ENCODE peak calls at places on chromosome 20, in ten cellular contexts. E, C, W, V, P, J, B, N, Q and A are unnamed samples.

GRCh38 chr20:47453167-47453782 is 48.4 kb upstream of the NCOA3 start:
- DNase-seq in W (peak), J (peak), P (no peak), C (no peak), E (no peak), V (peak), N (no peak), Q (no peak), B (peak), A (peak)

GRCh38 chr20:54794110-54794509 is 318.7 kb downstream of the DOK5 start:
- DNase-seq in N (no peak), P (no peak), J (no peak), E (no peak), W (no peak), B (no peak), Q (no peak), C (no peak), V (no peak), A (no peak)

GRCh38 chr20:57229490-57229889 is 37.0 kb downstream of the BMP7 start:
- DNase-seq in C (no peak), Q (no peak), W (no peak), J (no peak), E (no peak), P (no peak), V (no peak), N (no peak), B (no peak), A (no peak)

GRCh38 chr20:43043887-43044286 is 145.8 kb downstream of the PTPRT start:
- DNase-seq in P (no peak), Q (no peak), B (no peak), W (no peak), E (no peak), J (no peak), N (no peak), C (no peak), V (no peak), A (no peak)

GRCh38 chr20:22771706-22772105 is 187.3 kb upstream of the FOXA2 start:
- DNase-seq in Q (no peak), W (no peak), E (no peak), N (no peak), B (no peak), J (no peak), C (no peak), V (no peak), P (no peak), A (no peak)

GRCh38 chr20:59788811-59789210 is 144.6 kb downstream of the SYCP2 start:
- DNase-seq in W (no peak), P (no peak), Q (no peak), C (peak), E (no peak), B (no peak), V (no peak), N (no peak), J (no peak), A (no peak)

GRCh38 chr20:10271470-10272219 is 53.0 kb downstream of the SNAP25 start:
- DNase-seq in B (no peak), Q (no peak), J (no peak), V (no peak), E (no peak), N (no peak), W (no peak), P (no peak), C (no peak), A (no peak)

GRCh38 chr20:34713194-34713943 is 9.2 kb downstream of the TP53INP2 start:
- DNase-seq in V (peak), Q (no peak), W (peak), P (no peak), N (no peak), E (no peak), C (no peak), B (no peak), J (no peak), A (no peak)

GRCh38 chr20:25437153-25437581 is 29.7 kb downstream of the GINS1 start:
- DNase-seq in C (no peak), Q (no peak), E (no peak), J (no peak), P (no peak), B (no peak), V (no peak), N (no peak), W (no peak), A (no peak)

GRCh38 chr20:58433759-58434158 is 44.7 kb downstream of the VAPB start:
- DNase-seq in V (no peak), J (no peak), E (no peak), B (no peak), N (no peak), P (no peak), Q (no peak), W (peak), C (no peak), A (no peak)

GRCh38 chr20:41329435-41330342 is 10.9 kb upstream of the LPIN3 start:
- DNase-seq in J (peak), B (peak), V (peak), Q (peak), N (no peak), W (peak), C (peak), P (peak), E (peak), A (peak)

GRCh38 chr20:62063981-62064787 is 1.5 kb downstream of the TAF4 start:
- DNase-seq in E (no peak), V (no peak), Q (no peak), C (no peak), W (no peak), P (no peak), J (no peak), B (no peak), N (no peak), A (no peak)

GRCh38 chr20:51525241-51526104 is 17.0 kb downstream of the NFATC2 start:
- DNase-seq in W (no peak), E (peak), B (peak), P (peak), Q (no peak), V (no peak), C (peak), N (no peak), J (no peak), A (peak)

GRCh38 chr20:4086771-4087677 is 71.7 kb upstream of the RNF24 start:
- DNase-seq in C (no peak), W (no peak), N (no peak), Q (no peak), V (no peak), B (no peak), P (no peak), E (no peak), J (no peak), A (no peak)

GRCh38 chr20:53884859-53885654 is 185.3 kb downstream of the BCAS1 start:
- DNase-seq in P (no peak), B (peak), E (peak), C (no peak), Q (no peak), V (no peak), J (no peak), N (no peak), W (no peak), A (peak)

GRCh38 chr20:59824711-59825562 is 108.5 kb downstream of the SYCP2 start:
- DNase-seq in N (no peak), C (no peak), W (no peak), Q (no peak), E (no peak), V (no peak), P (no peak), B (no peak), J (no peak), A (no peak)

GRCh38 chr20:36497856-36498255 is 43.5 kb upstream of the MYL9 start:
- DNase-seq in J (no peak), C (no peak), V (no peak), E (no peak), N (no peak), B (no peak), P (no peak), Q (no peak), W (no peak), A (no peak)

GRCh38 chr20:8375898-8376297 is 243.8 kb downstream of the PLCB1 start:
- DNase-seq in W (no peak), B (no peak), V (no peak), E (no peak), J (no peak), N (no peak), Q (no peak), C (no peak), P (no peak), A (no peak)

GRCh38 chr20:50372770-50373088 is 137.5 kb upstream of the PTPN1 start:
- DNase-seq in C (no peak), P (no peak), J (no peak), E (no peak), B (no peak), W (no peak), Q (no peak), V (no peak), N (peak), A (no peak)

GRCh38 chr20:37528442-37529213 is 952 bp upstream of the BLCAP start:
- DNase-seq in P (no peak), J (no peak), B (no peak), Q (no peak), N (no peak), W (no peak), C (no peak), V (no peak), E (no peak), A (no peak)

GRCh38 chr20:58973179-58973578 is 7.9 kb upstream of the NELFCD start:
- DNase-seq in P (no peak), Q (no peak), B (no peak), W (no peak), V (no peak), E (no peak), N (no peak), C (no peak), J (no peak), A (peak)

GRCh38 chr20:46501961-46502360 is 11.4 kb downstream of the ZNF334 start:
- DNase-seq in B (no peak), J (no peak), V (no peak), P (no peak), W (no peak), E (no peak), N (no peak), Q (no peak), C (no peak), A (no peak)

GRCh38 chr20:50277064-50277415 is 86.4 kb downstream of the CEBPB start:
- DNase-seq in B (no peak), W (no peak), E (no peak), C (no peak), V (no peak), J (no peak), N (no peak), Q (no peak), P (no peak), A (no peak)

GRCh38 chr20:10179574-10180298 is 38.9 kb upstream of the SNAP25 start:
- DNase-seq in J (no peak), Q (no peak), E (no peak), V (no peak), B (no peak), C (no peak), N (no peak), P (no peak), W (no peak), A (no peak)